ENCODE peak calls at places on chromosomes 6 and 20, in ten cellular contexts. X is neural progenitor cell, B is mesenchymal stem cell, R is neuronal stem cell, F is mesendoderm, O is K562, J is astrocyte, I is adipocyte, D is GM12878, E is IMR-90. H is an unnamed sample. For H3K4me1, the result is how much of the 10 kb centered on the place peaks cover.

GRCh38 chr6:48471326-48471725 is 360.3 kb upstream of the PTCHD4 start:
- DNase-seq in B (no peak), J (no peak), E (no peak), R (no peak), X (no peak), D (no peak), F (no peak), I (no peak), O (no peak), H (no peak)

GRCh38 chr20:43949741-43950618 is 35.3 kb downstream of the TOX2 start:
- DNase-seq in X (no peak), O (peak), J (no peak), I (no peak), E (no peak), R (no peak), D (peak), F (no peak), B (peak), H (no peak)

GRCh38 chr6:40845588-40845987 is 193.4 kb downstream of the UNC5CL start:
- DNase-seq in D (no peak), B (peak), I (peak), R (peak), E (peak), O (peak), F (peak), J (peak), X (peak), H (no peak)

GRCh38 chr6:85677243-85677956 is 34.7 kb upstream of the SYNCRIP start:
- DNase-seq in J (no peak), F (no peak), E (no peak), D (no peak), X (no peak), O (no peak), B (peak), I (peak), R (no peak), H (no peak)

GRCh38 chr20:58246346-58246745 is 17.9 kb upstream of the ANKRD60 start:
- DNase-seq in F (peak), D (no peak), J (peak), O (no peak), B (peak), X (peak), R (no peak), I (no peak), E (no peak), H (no peak)

GRCh38 chr6:41200296-41200900 is 551 bp downstream of the TREML2 start:
- DNase-seq in I (peak), J (no peak), R (no peak), O (no peak), B (peak), E (no peak), D (peak), X (no peak), F (peak), H (no peak)

GRCh38 chr6:133591330-133591729 is 297.6 kb upstream of the TCF21 start:
- DNase-seq in E (peak), O (no peak), D (no peak), R (no peak), I (no peak), X (no peak), B (peak), J (no peak), F (no peak), H (no peak)

GRCh38 chr20:41306061-41306727 is 11.3 kb downstream of the ZHX3 start:
- DNase-seq in J (no peak), I (no peak), O (no peak), F (no peak), R (no peak), X (no peak), E (no peak), D (peak), B (no peak), H (no peak)

GRCh38 chr20:50762435-50763201 is 31.2 kb downstream of the PARD6B start:
- DNase-seq in J (peak), O (no peak), I (peak), R (no peak), F (no peak), E (peak), X (no peak), B (no peak), D (no peak), H (peak)

GRCh38 chr6:92023410-92023940 is 1395.9 kb downstream of the EPHA7 start:
- DNase-seq in B (no peak), I (no peak), D (no peak), X (no peak), F (no peak), R (no peak), J (no peak), E (no peak), O (no peak), H (no peak)

GRCh38 chr6:41200901-41201783 is at the start of gene TREML2:
- DNase-seq in O (peak), I (no peak), R (no peak), B (no peak), J (no peak), E (no peak), X (no peak), D (no peak), F (no peak), H (no peak)

GRCh38 chr20:51661609-51662178 is 106.5 kb downstream of the ATP9A start:
- DNase-seq in E (peak), B (peak), F (peak), R (no peak), J (peak), O (no peak), D (no peak), I (no peak), X (no peak), H (no peak)

GRCh38 chr6:111552241-111552744 is 53.4 kb downstream of the TRAF3IP2 start:
- DNase-seq in B (peak), J (peak), R (peak), F (peak), O (no peak), D (no peak), E (peak), X (peak), I (peak), H (peak)

GRCh38 chr6:167047554-167047953 is 48.4 kb downstream of the CEP43 start:
- DNase-seq in J (no peak), F (no peak), R (no peak), B (no peak), D (peak), I (no peak), O (no peak), X (no peak), E (no peak), H (no peak)

GRCh38 chr20:32583581-32584045 is 1.5 kb downstream of the NOL4L start:
- DNase-seq in F (peak), E (no peak), J (no peak), X (peak), R (no peak), O (no peak), I (peak), B (no peak), D (no peak), H (no peak)

GRCh38 chr6:63441266-63441956 is 121.6 kb upstream of the LGSN start:
- DNase-seq in B (no peak), I (no peak), E (no peak), R (no peak), X (peak), D (no peak), F (peak), O (peak), J (no peak), H (no peak)

GRCh38 chr6:14085176-14085787 is 32.3 kb upstream of the CD83 start:
- DNase-seq in E (no peak), B (no peak), O (no peak), J (no peak), F (no peak), I (no peak), X (no peak), D (no peak), R (no peak), H (no peak)

GRCh38 chr6:97215157-97215769 is 67.8 kb downstream of the MMS22L start:
- DNase-seq in J (peak), R (peak), I (peak), O (peak), F (peak), X (peak), D (no peak), B (peak), E (peak), H (no peak)

GRCh38 chr6:11058406-11058805 is 14.3 kb upstream of the ELOVL2 start:
- DNase-seq in O (no peak), J (peak), B (peak), X (no peak), F (no peak), R (no peak), D (no peak), I (no peak), E (peak), H (no peak)

GRCh38 chr20:38894091-38894847 is 31.9 kb upstream of the FAM83D start:
- DNase-seq in J (no peak), X (no peak), I (no peak), R (no peak), O (peak), B (no peak), D (no peak), F (no peak), E (no peak), H (no peak)

GRCh38 chr6:109034439-109035041 is 60.1 kb downstream of the SESN1 start:
- DNase-seq in J (no peak), X (no peak), F (no peak), D (no peak), I (peak), B (no peak), O (no peak), E (no peak), R (no peak), H (no peak)

GRCh38 chr20:709421-709820 is 33.8 kb upstream of the SCRT2 start:
- DNase-seq in F (no peak), X (no peak), D (no peak), R (no peak), J (no peak), O (no peak), E (no peak), B (no peak), I (peak), H (no peak)

GRCh38 chr20:25360631-25361286 is 29.9 kb downstream of the ABHD12 start:
- DNase-seq in B (peak), O (no peak), J (peak), R (no peak), X (no peak), I (peak), E (peak), D (no peak), F (peak), H (no peak)

GRCh38 chr20:18288748-18289705 is 700 bp downstream of the ZNF133 start:
- DNase-seq in J (peak), R (no peak), I (no peak), F (peak), O (peak), E (peak), D (no peak), X (peak), B (peak), H (no peak)

GRCh38 chr6:146775227-146775626 is 176.5 kb downstream of the ADGB start:
- DNase-seq in I (peak), X (no peak), E (no peak), F (peak), B (peak), D (no peak), J (no peak), O (no peak), R (no peak), H (no peak)

GRCh38 chr6:14710421-14710820 is 535.4 kb upstream of the JARID2 start:
- DNase-seq in D (no peak), J (no peak), E (no peak), F (no peak), B (no peak), R (no peak), O (no peak), I (no peak), X (no peak), H (no peak)

GRCh38 chr20:38953630-38954340 is 8.4 kb upstream of the DHX35 start:
- DNase-seq in J (no peak), R (no peak), E (no peak), D (no peak), F (no peak), X (no peak), I (no peak), B (no peak), O (no peak), H (no peak)

GRCh38 chr20:3203315-3204123 is 963 bp downstream of the DDRGK1 start:
- DNase-seq in R (no peak), E (no peak), D (no peak), O (peak), F (peak), B (peak), I (no peak), X (peak), J (no peak), H (no peak)

GRCh38 chr6:138001750-138002349 is 105.4 kb downstream of the PERP start:
- DNase-seq in B (peak), I (peak), F (peak), D (no peak), X (peak), O (peak), J (no peak), R (peak), E (peak), H (no peak)

GRCh38 chr6:63410435-63411426 is 90.9 kb upstream of the LGSN start:
- DNase-seq in R (no peak), O (no peak), B (no peak), X (no peak), E (no peak), F (no peak), J (no peak), D (no peak), I (no peak), H (no peak)

GRCh38 chr6:156701961-156702360 is 75.2 kb upstream of the ARID1B start:
- DNase-seq in D (no peak), E (no peak), B (no peak), I (no peak), X (no peak), F (no peak), J (no peak), R (no peak), O (no peak), H (no peak)

GRCh38 chr6:158907931-158908330 is 88.8 kb upstream of the EZR start:
- DNase-seq in I (no peak), F (no peak), J (no peak), B (no peak), D (no peak), R (no peak), O (no peak), E (no peak), X (no peak), H (no peak)

GRCh38 chr6:46010771-46011170 is 4.9 kb downstream of the CLIC5 start:
- DNase-seq in I (no peak), R (no peak), X (no peak), B (no peak), F (no peak), E (no peak), O (no peak), D (no peak), J (no peak), H (no peak)

GRCh38 chr20:47334022-47334551 is 22.4 kb downstream of the ZMYND8 start:
- DNase-seq in F (no peak), I (peak), O (no peak), E (peak), B (peak), X (no peak), R (no peak), J (peak), D (no peak), H (no peak)

GRCh38 chr6:136037885-136038460 is 186.5 kb downstream of the PDE7B start:
- DNase-seq in F (no peak), O (no peak), E (peak), J (peak), B (peak), D (no peak), R (no peak), I (peak), X (no peak), H (peak)
- H3K4me1 ChIP-seq in F (under half), O (under half), E (under half), J (under half), B (under half), D (under half), R (under half), I (under half), X (under half), H (under half)

GRCh38 chr6:17389274-17389847 is 4.0 kb upstream of the CAP2 start:
- DNase-seq in B (peak), R (no peak), F (no peak), J (no peak), I (peak), O (no peak), E (peak), X (no peak), D (no peak), H (no peak)
- H3K9ac ChIP-seq in B (no peak), R (no peak), F (no peak), J (no peak), I (no peak), O (no peak), E (no peak), X (no peak), D (no peak), H (no peak)

DNA sequence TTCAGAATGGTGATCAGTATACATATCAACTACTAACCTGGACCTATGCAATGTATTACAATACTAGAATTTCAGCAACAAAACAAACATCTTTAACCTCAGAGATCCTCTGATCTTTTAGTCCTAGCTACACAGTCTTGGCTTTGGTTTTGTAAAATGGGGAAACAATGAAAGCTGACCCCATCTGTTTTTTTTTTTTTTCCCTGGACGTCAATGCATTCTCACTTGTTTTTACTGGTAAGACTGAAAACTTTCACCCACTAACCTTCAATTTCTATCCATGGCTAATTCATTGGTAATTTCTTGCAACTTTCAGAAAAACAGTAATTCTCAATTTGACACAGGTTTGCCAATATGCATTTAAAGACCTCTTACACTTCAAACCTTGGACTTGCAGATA is 3.0 kb downstream of the KIF13A start:
- DNase-seq in O (no peak), B (no peak), I (no peak), X (no peak), J (no peak), R (no peak), D (no peak), E (no peak), F (no peak), H (no peak)
- H3K4me3 ChIP-seq in O (no peak), B (no peak), I (peak), X (no peak), J (no peak), R (no peak), D (no peak), E (peak), F (no peak), H (peak)

DNA sequence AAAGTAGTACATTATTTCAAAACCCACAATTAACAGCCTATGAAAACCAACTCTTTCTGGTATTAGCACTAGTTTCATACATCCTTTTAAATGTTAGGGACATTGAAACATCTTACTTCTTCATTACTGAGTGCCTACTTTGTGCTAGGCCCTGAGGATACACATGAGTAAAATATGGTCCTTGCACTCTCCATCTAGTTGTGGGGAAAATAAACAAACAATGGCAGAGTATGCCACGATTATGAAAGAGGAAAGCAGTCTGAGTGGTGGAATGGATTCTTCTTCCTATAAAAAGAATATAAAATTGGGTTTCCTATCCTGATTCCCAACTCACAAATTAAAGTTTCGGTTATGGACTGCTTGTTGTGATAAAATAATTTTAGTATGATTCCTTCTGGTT is 84.9 kb downstream of the ATXN1 start:
- DNase-seq in J (no peak), X (no peak), D (no peak), I (peak), R (no peak), F (no peak), B (peak), O (no peak), E (no peak), H (no peak)
- H3K4me1 ChIP-seq in J (under half), X (under half), D (under half), I (half or more), R (under half), F (under half), B (under half), O (under half), E (under half), H (under half)

GRCh38 chr20:34977365-34978091 is 21.9 kb downstream of the MYH7B start:
- DNase-seq in F (peak), O (no peak), I (no peak), R (no peak), X (no peak), E (no peak), D (no peak), B (no peak), J (no peak), H (no peak)
- H3K9ac ChIP-seq in F (no peak), O (peak), I (no peak), R (no peak), X (no peak), E (no peak), D (no peak), B (no peak), J (no peak), H (no peak)

DNA sequence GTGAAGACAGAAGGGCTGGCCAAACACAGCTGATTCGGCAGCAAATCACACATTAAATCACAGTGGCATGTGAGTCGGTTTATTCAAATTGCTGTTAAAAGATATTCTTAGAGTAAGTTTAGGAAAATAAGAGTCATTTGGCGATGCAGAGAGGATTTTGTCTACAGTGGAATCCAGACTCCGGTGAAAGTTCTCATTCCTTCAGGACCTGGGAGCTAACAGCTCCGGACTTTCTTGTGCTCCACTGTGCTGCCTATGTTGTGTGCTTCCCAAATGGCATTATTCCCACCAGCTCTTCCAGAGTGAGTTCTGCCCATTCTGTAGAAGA is 1.5 kb upstream of the EPM2A start:
- DNase-seq in J (peak), E (peak), D (no peak), O (no peak), B (peak), F (no peak), X (no peak), R (no peak), I (peak), H (no peak)
- H3K4me3 ChIP-seq in J (no peak), E (peak), D (peak), O (no peak), B (no peak), F (no peak), X (no peak), R (no peak), I (peak), H (no peak)

DNA sequence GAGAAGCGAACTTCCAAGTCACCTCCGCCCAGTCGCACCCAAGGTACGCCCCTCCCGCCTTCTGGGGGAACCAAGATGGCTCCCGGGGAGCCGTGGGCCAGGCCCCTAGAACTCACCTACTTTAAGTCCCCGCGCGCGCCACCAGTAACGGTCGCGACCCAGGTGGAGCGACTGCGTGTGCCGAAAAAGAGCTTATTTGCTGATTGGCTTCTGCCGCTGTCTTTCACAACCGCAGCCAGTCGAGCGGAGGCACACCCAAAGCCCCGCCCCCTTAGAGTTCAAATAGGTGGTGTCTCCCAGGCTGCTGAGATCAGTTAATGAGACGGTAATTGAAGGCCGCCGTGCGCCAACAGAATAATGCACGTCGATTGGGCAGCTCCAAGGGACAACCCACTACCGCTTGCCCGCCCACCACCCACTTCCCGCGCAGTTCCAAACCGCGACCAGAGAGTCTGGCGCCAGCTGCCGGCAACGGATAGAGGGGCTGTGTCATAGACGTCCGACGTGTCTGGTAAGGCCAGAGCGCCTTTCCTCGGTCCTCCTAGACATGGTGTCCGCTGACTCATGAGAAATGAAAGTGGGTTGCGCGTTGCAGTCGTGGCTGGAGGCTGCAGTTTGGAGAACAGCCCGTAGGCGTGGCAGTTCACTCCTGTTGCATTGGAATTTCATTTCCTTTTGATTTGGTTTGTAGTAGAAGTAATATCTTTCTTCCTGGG is at the start of gene MDC1:
- DNase-seq in I (peak), O (peak), E (peak), F (peak), D (peak), B (peak), R (peak), X (peak), J (peak), H (peak)
- H3K4me1 ChIP-seq in I (under half), O (under half), E (under half), F (under half), D (under half), B (under half), R (under half), X (under half), J (under half), H (under half)

GRCh38 chr6:144362042-144363018 is 77.2 kb downstream of the UTRN start:
- DNase-seq in F (no peak), B (peak), D (no peak), I (no peak), J (peak), O (no peak), E (no peak), X (no peak), R (no peak), H (no peak)
- H3K9ac ChIP-seq in F (no peak), B (no peak), D (no peak), I (peak), J (no peak), O (no peak), E (no peak), X (no peak), R (no peak), H (no peak)